ENCODE peak calls at places on chromosomes 12 and 14, in five cellular contexts. O is stomach, X is MM.1S, S is BE2C, Z is HFFc6. H is an unnamed sample.

GRCh38 chr12:70609739-70610491 is 27.3 kb downstream of the PTPRB start:
- DNase-seq in O (peak; percentile 48), X (no peak), Z (no peak), S (peak; percentile 37), H (no peak)

GRCh38 chr14:99224948-99225347 is 47.0 kb downstream of the BCL11B start:
- DNase-seq in O (no peak), Z (no peak), X (no peak), S (no peak), H (no peak)

GRCh38 chr12:120762093-120762492 is 36.5 kb downstream of the ACADS start:
- DNase-seq in X (no peak), O (no peak), S (no peak), Z (no peak), H (no peak)

GRCh38 chr12:1830401-1830845 is 10.1 kb downstream of the LRTM2 start:
- DNase-seq in O (no peak), S (no peak), Z (no peak), X (no peak), H (no peak)

GRCh38 chr14:68369289-68369925 is 423.5 kb downstream of the ZFP36L1 start:
- DNase-seq in S (no peak), O (no peak), X (no peak), Z (no peak), H (no peak)

GRCh38 chr14:99026471-99026870 is 245.5 kb downstream of the BCL11B start:
- DNase-seq in S (peak; percentile 21), O (no peak), X (no peak), Z (no peak), H (no peak)

GRCh38 chr14:64879635-64880381 is at the start of gene SPTB:
- DNase-seq in S (peak; percentile 55), Z (no peak), O (peak; percentile 53), X (peak; percentile 58), H (no peak)

GRCh38 chr14:89276424-89276975 is 140.5 kb downstream of the FOXN3 start:
- DNase-seq in Z (no peak), S (no peak), O (no peak), X (no peak), H (no peak)

GRCh38 chr14:71308671-71309070 is 401.4 kb downstream of the PCNX1 start:
- DNase-seq in X (no peak), O (no peak), S (no peak), Z (no peak), H (no peak)

GRCh38 chr12:10634427-10634826 is 21.0 kb upstream of the MAGOHB start:
- DNase-seq in O (no peak), X (no peak), S (no peak), Z (peak; percentile 82), H (no peak)

GRCh38 chr14:74608959-74609611 is 3.0 kb downstream of the LTBP2 start:
- DNase-seq in S (peak; percentile 83), X (peak; percentile 51), O (peak; percentile 88), Z (peak; percentile 80), H (peak; percentile 63)

GRCh38 chr12:79766705-79767464 is 76.1 kb upstream of the PAWR start:
- DNase-seq in Z (no peak), S (no peak), O (no peak), X (no peak), H (no peak)

GRCh38 chr14:92676031-92676430 is 72.4 kb downstream of the LGMN start:
- DNase-seq in Z (no peak), O (no peak), S (no peak), X (no peak), H (no peak)

GRCh38 chr12:117300131-117300530 is 61.3 kb downstream of the NOS1 start:
- DNase-seq in S (no peak), Z (no peak), O (no peak), X (no peak), H (no peak)

GRCh38 chr12:73984552-73984951 is 553.1 kb upstream of the ATXN7L3B start:
- DNase-seq in O (no peak), X (no peak), S (no peak), Z (no peak), H (no peak)

GRCh38 chr14:35374273-35374681 is 30.3 kb downstream of the NFKBIA start:
- DNase-seq in S (no peak), O (peak; percentile 51), X (no peak), Z (peak; percentile 94), H (no peak)

GRCh38 chr12:83996671-83997070 is 915.9 kb downstream of the SLC6A15 start:
- DNase-seq in S (no peak), Z (no peak), O (no peak), X (no peak), H (no peak)

GRCh38 chr14:59919582-59920377 is at the start of gene LRRC9:
- DNase-seq in Z (no peak), S (peak; percentile 74), X (no peak), O (no peak), H (no peak)

GRCh38 chr14:81453166-81453766 is 53.1 kb upstream of the STON2 start:
- DNase-seq in Z (no peak), S (peak; percentile 68), O (peak; percentile 63), X (peak; percentile 55), H (no peak)

GRCh38 chr12:107560906-107561285 is 124.7 kb upstream of the PWP1 start:
- DNase-seq in O (no peak), S (no peak), X (no peak), Z (no peak), H (no peak)

GRCh38 chr12:107558141-107558815 is 127.3 kb upstream of the PWP1 start:
- DNase-seq in O (no peak), Z (no peak), S (no peak), X (no peak), H (no peak)

GRCh38 chr12:107557589-107558100 is 128.0 kb upstream of the PWP1 start:
- DNase-seq in O (no peak), S (no peak), X (no peak), Z (no peak), H (no peak)

GRCh38 chr12:107558816-107559382 is 126.7 kb upstream of the PWP1 start:
- DNase-seq in S (peak; percentile 73), X (no peak), Z (no peak), O (no peak), H (no peak)

GRCh38 chr12:107560194-107560905 is 125.2 kb upstream of the PWP1 start:
- DNase-seq in O (no peak), Z (no peak), S (no peak), X (no peak), H (no peak)
- TF ChIP-seq CTCF in O (no peak), Z (no peak), S (peak; percentile 13), X (no peak), H (no peak)

GRCh38 chr14:79279645-79280399 is 931.5 kb downstream of the DIO2 start:
- DNase-seq in X (no peak), S (no peak), Z (no peak), O (peak; percentile 25), H (no peak)
- TF ChIP-seq CTCF in X (no peak), S (no peak), Z (no peak), O (no peak), H (no peak)

GRCh38 chr12:56267443-56268071 is 815 bp downstream of the COQ10A start:
- DNase-seq in O (no peak), X (no peak), S (no peak), Z (no peak), H (no peak)
- TF ChIP-seq CTCF in O (no peak), X (no peak), S (no peak), Z (no peak), H (no peak)

DNA sequence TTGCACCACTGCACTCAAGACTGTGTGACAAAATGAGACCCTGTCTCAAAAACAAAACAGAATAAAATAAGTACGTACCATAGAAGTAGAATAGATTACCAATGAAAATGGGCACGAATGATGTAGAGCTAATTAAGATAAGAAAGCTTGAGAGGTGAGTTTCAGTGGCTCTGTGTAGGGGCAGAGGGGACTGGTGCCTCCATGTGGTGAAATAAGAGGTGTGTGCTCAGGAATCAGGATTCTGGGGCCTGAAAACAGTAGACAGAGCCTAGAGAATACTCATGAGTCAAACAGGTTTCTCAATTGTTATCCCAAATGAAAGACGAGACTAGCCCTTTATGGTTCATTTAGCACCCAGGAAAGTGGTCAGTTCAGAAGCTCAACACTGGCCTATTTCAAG is 1145.1 kb downstream of the FLRT2 start:
- DNase-seq in Z (no peak), X (no peak), O (no peak), S (no peak), H (no peak)
- TF ChIP-seq CTCF in Z (no peak), X (no peak), O (no peak), S (peak; percentile 28), H (no peak)

GRCh38 chr14:54312166-54312801 is 84.5 kb upstream of the CDKN3 start:
- DNase-seq in Z (peak; percentile 97), X (no peak), O (no peak), S (no peak), H (no peak)

GRCh38 chr14:54314365-54315134 is 82.3 kb upstream of the CDKN3 start:
- DNase-seq in Z (no peak), X (no peak), O (no peak), S (no peak), H (no peak)

GRCh38 chr14:54309615-54310014 is 87.2 kb upstream of the CDKN3 start:
- DNase-seq in O (no peak), X (no peak), S (no peak), Z (no peak), H (no peak)

GRCh38 chr14:54310151-54310851 is 86.5 kb upstream of the CDKN3 start:
- DNase-seq in S (no peak), X (no peak), Z (no peak), O (no peak), H (no peak)

DNA sequence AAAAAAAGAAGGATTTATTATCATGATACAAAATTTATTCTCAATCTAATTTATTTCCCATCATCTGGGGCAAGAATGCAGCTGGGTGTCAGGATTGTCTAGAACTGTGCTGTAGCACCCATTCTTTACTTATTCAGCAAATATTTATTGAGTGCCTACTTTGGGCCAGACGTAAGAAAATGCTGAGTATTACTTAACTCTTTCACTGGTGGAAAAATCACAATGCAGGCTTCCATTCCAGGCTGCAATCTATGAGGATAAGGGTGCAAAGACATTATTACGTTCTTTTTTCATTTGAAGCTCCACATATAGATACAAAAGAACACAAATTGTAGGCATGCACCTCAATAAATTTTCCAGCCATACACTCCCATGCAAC is 86.0 kb upstream of the CDKN3 start:
- DNase-seq in S (no peak), O (no peak), X (no peak), Z (no peak), H (no peak)
- TF ChIP-seq CTCF in S (no peak), O (no peak), X (no peak), Z (no peak), H (no peak)

GRCh38 chr12:44247588-44247987 is 411.7 kb downstream of the TMEM117 start:
- DNase-seq in X (no peak), Z (no peak), O (no peak), S (peak; percentile 8), H (no peak)
- TF ChIP-seq CTCF in X (no peak), Z (peak; percentile 28), O (no peak), S (peak; percentile 11), H (peak; percentile 29)

DNA sequence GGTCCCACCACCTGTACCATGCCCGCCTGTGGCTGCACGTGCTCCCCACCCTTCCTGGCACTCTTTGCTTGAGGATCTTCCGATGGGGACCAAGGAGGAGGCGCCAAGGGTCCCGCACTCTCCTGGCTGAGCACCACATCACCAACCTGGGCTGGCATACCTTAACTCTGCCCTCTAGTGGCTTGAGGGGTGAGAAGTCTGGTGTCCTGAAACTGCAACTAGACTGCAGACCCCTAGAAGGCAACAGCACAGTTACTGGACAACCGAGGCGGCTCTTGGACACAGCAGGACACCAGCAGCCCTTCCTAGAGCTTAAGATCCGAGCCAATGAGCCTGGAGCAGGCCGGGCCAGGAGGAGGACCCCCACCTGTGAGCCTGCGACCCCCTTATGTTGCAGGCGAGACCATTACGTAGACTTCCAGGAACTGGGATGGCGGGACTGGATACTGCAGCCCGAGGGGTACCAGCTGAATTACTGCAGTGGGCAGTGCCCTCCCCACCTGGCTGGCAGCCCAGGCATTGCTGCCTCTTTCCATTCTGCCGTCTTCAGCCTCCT is 1.1 kb downstream of the INHBE start:
- DNase-seq in X (peak; percentile 75), S (peak; percentile 70), O (no peak), Z (peak; percentile 36), H (no peak)
- TF ChIP-seq CTCF in X (peak; percentile 87), S (peak; percentile 88), O (peak; percentile 12), Z (peak; percentile 84), H (peak; percentile 59)

GRCh38 chr12:50111693-50112455 is at the start of gene COX14:
- DNase-seq in S (peak; percentile 99), Z (peak; percentile 99), X (peak; percentile 100), O (peak; percentile 99), H (peak; percentile 99)
- TF ChIP-seq CTCF in S (peak; percentile 85), Z (peak; percentile 94), X (peak; percentile 97), O (peak; percentile 83), H (peak; percentile 94)

H was measured in LNCaP clone FGC.